ENCODE peak calls at places on chromosomes 5 and 9, in nine cellular contexts. U is NCI-H2171 treated with DMSO at 0.1 percent for 48 hours, S is thoracic aorta, L is mucosa of gallbladder, C is H54, Y is heart left ventricle, Z is Ammon's horn, G is midbrain, Q is right lobe of liver. P is an unnamed sample.
A peak's percentile ranks its signal among the peaks of the same experiment; 100 is the strongest.

GRCh38 chr9:93094294-93095204 is 1.5 kb upstream of the CARD19 start:
- DNase-seq in U (no peak), S (no peak), L (peak; percentile 60), C (no peak), Y (peak; percentile 67), Z (peak; percentile 76), G (peak; percentile 31), Q (peak; percentile 78), P (peak; percentile 27)

GRCh38 chr5:130995851-130996250 is 169.2 kb downstream of the HINT1 start:
- DNase-seq in U (no peak), S (no peak), L (no peak), C (no peak), Y (no peak), Z (no peak), G (no peak), Q (no peak), P (no peak)

GRCh38 chr5:140632366-140633080 is 452 bp downstream of the CD14 start:
- DNase-seq in U (peak; percentile 7), S (no peak), L (peak; percentile 39), C (no peak), Y (peak; percentile 71), Z (peak; percentile 55), G (peak; percentile 43), Q (peak; percentile 89), P (no peak)

GRCh38 chr5:80928073-80928472 is 32.1 kb upstream of the RASGRF2 start:
- DNase-seq in U (no peak), S (no peak), L (no peak), C (no peak), Y (no peak), Z (no peak), G (no peak), Q (no peak), P (no peak)

GRCh38 chr5:81393783-81394718 is at the start of gene ACOT12:
- DNase-seq in U (no peak), S (no peak), L (no peak), C (no peak), Y (no peak), Z (peak; percentile 3), G (no peak), Q (peak; percentile 86), P (peak; percentile 77)

GRCh38 chr5:92222449-92222848 is 839.3 kb upstream of the ARRDC3 start:
- DNase-seq in U (no peak), S (no peak), L (no peak), C (no peak), Y (no peak), Z (no peak), G (no peak), Q (no peak), P (peak; percentile 8)

GRCh38 chr5:179258922-179259730 is 86.1 kb downstream of the ADAMTS2 start:
- DNase-seq in U (no peak), S (no peak), L (no peak), C (peak; percentile 96), Y (no peak), Z (no peak), G (no peak), Q (peak; percentile 51), P (no peak)

GRCh38 chr9:33714989-33715388 is 80.4 kb upstream of the PRSS3 start:
- DNase-seq in U (no peak), S (no peak), L (no peak), C (no peak), Y (no peak), Z (no peak), G (no peak), Q (no peak), P (no peak)

GRCh38 chr9:128713411-128713780 is 10.5 kb downstream of the ZDHHC12 start:
- DNase-seq in U (no peak), S (no peak), L (no peak), C (no peak), Y (no peak), Z (no peak), G (no peak), Q (no peak), P (no peak)

GRCh38 chr5:54959673-54960418 is 25.5 kb downstream of the ESM1 start:
- DNase-seq in U (peak; percentile 65), S (no peak), L (no peak), C (no peak), Y (no peak), Z (no peak), G (no peak), Q (no peak), P (peak; percentile 29)

GRCh38 chr5:142097681-142098080 is 10.9 kb upstream of the NDFIP1 start:
- DNase-seq in U (no peak), S (no peak), L (no peak), C (no peak), Y (no peak), Z (no peak), G (no peak), Q (no peak), P (no peak)